ENCODE peak calls at places on chromosomes 3 and 15, in six cellular contexts. E is neural progenitor cell, H is ovary, A is transverse colon, S is mammary epithelial cell, L is stomach. Y is an unnamed sample. For H3K4me1, the result is how much of the 10 kb centered on the place peaks cover.

GRCh38 chr15:74781673-74782595 is at the start of gene CSK:
- DNase-seq in E (peak), H (peak), A (peak), S (peak), L (peak), Y (no peak)

GRCh38 chr3:191378142-191378541 is 47.8 kb upstream of the UTS2B start:
- DNase-seq in E (no peak), H (no peak), A (no peak), S (peak), L (no peak), Y (no peak)

GRCh38 chr3:50539356-50539838 is 28.1 kb downstream of the C3orf18 start:
- DNase-seq in E (peak), H (no peak), A (no peak), S (no peak), L (no peak), Y (no peak)

GRCh38 chr3:128488636-128488994 is 4.4 kb downstream of the GATA2 start:
- DNase-seq in E (no peak), H (no peak), A (no peak), S (no peak), L (no peak), Y (no peak)

GRCh38 chr3:194687638-194688206 is 2.0 kb downstream of the FAM43A start:
- DNase-seq in E (peak), H (peak), A (peak), S (peak), L (peak), Y (peak)

GRCh38 chr3:156160653-156161052 is 40.3 kb downstream of the KCNAB1 start:
- DNase-seq in E (no peak), H (no peak), A (no peak), S (no peak), L (no peak), Y (no peak)

GRCh38 chr3:157428957-157429356 is 7.7 kb upstream of the PTX3 start:
- DNase-seq in E (no peak), H (no peak), A (no peak), S (no peak), L (no peak), Y (no peak)

GRCh38 chr3:73235768-73236167 is 174.3 kb downstream of the EBLN2 start:
- DNase-seq in E (no peak), H (no peak), A (no peak), S (no peak), L (no peak), Y (no peak)

GRCh38 chr3:80263260-80263659 is 495.5 kb upstream of the ROBO1 start:
- DNase-seq in E (no peak), H (no peak), A (no peak), S (no peak), L (no peak), Y (no peak)

GRCh38 chr3:10277115-10277625 is 15.6 kb downstream of the GHRL start:
- DNase-seq in E (no peak), H (no peak), A (no peak), S (no peak), L (no peak), Y (no peak)

GRCh38 chr3:35194666-35195065 is 444.7 kb upstream of the ARPP21 start:
- DNase-seq in E (no peak), H (no peak), A (no peak), S (no peak), L (no peak), Y (no peak)

GRCh38 chr3:169497567-169498257 is 165.8 kb downstream of the MECOM start:
- DNase-seq in E (no peak), H (no peak), A (no peak), S (peak), L (no peak), Y (no peak)

GRCh38 chr3:141782386-141782932 is 19.3 kb downstream of the GRK7 start:
- DNase-seq in E (no peak), H (no peak), A (no peak), S (peak), L (no peak), Y (no peak)

GRCh38 chr3:122268257-122269024 is 56.6 kb upstream of the CSTA start:
- DNase-seq in E (no peak), H (no peak), A (no peak), S (no peak), L (no peak), Y (no peak)

GRCh38 chr15:64686130-64686735 is 89.2 kb downstream of the RBPMS2 start:
- DNase-seq in E (peak), H (no peak), A (no peak), S (peak), L (no peak), Y (no peak)

GRCh38 chr3:127121221-127121647 is 71.7 kb upstream of the PRR23E start:
- DNase-seq in E (no peak), H (no peak), A (no peak), S (no peak), L (no peak), Y (no peak)

GRCh38 chr15:100763764-100764750 is 115.6 kb upstream of the ALDH1A3 start:
- DNase-seq in E (no peak), H (no peak), A (no peak), S (no peak), L (no peak), Y (no peak)

GRCh38 chr3:63921741-63922482 is 9.7 kb upstream of the SCAANT1 start:
- DNase-seq in E (no peak), H (no peak), A (no peak), S (no peak), L (no peak), Y (no peak)

GRCh38 chr3:123758081-123758564 is 126.0 kb downstream of the MYLK start:
- DNase-seq in E (peak), H (no peak), A (no peak), S (peak), L (no peak), Y (no peak)

GRCh38 chr3:10600159-10601125 is 95.1 kb upstream of the ATP2B2 start:
- DNase-seq in E (peak), H (no peak), A (no peak), S (peak), L (no peak), Y (no peak)

GRCh38 chr3:66472313-66473134 is 28.3 kb downstream of the LRIG1 start:
- DNase-seq in E (no peak), H (no peak), A (peak), S (peak), L (no peak), Y (peak)

GRCh38 chr15:67061811-67062348 is 3.5 kb upstream of the SMAD3 start:
- DNase-seq in E (no peak), H (no peak), A (peak), S (no peak), L (no peak), Y (no peak)

GRCh38 chr15:67063689-67064606 is 1.5 kb upstream of the SMAD3 start:
- DNase-seq in E (peak), H (peak), A (peak), S (no peak), L (peak), Y (peak)

GRCh38 chr15:67054676-67055075 is 10.7 kb upstream of the SMAD3 start:
- DNase-seq in E (no peak), H (no peak), A (no peak), S (no peak), L (no peak), Y (no peak)

GRCh38 chr15:67062365-67062985 is 2.9 kb upstream of the SMAD3 start:
- DNase-seq in E (no peak), H (no peak), A (peak), S (no peak), L (no peak), Y (no peak)

GRCh38 chr15:67059127-67059553 is 6.3 kb upstream of the SMAD3 start:
- DNase-seq in E (no peak), H (no peak), A (peak), S (no peak), L (peak), Y (no peak)
- TF ChIP-seq CTCF in E (no peak), H (no peak), A (no peak), S (no peak), L (no peak), Y (no peak)

GRCh38 chr3:100041328-100041749 is 73.0 kb downstream of the FILIP1L start:
- DNase-seq in E (no peak), H (no peak), A (no peak), S (peak), L (no peak), Y (no peak)

GRCh38 chr3:100042144-100042543 is 72.2 kb downstream of the FILIP1L start:
- DNase-seq in E (no peak), H (no peak), A (no peak), S (peak), L (no peak), Y (no peak)

GRCh38 chr3:100042577-100042981 is 71.7 kb downstream of the FILIP1L start:
- DNase-seq in E (no peak), H (no peak), A (no peak), S (no peak), L (no peak), Y (peak)

GRCh38 chr3:100044369-100044768 is 69.9 kb downstream of the FILIP1L start:
- DNase-seq in E (no peak), H (no peak), A (no peak), S (no peak), L (no peak), Y (no peak)

GRCh38 chr3:100043271-100043670 is 71.0 kb downstream of the FILIP1L start:
- DNase-seq in E (no peak), H (no peak), A (no peak), S (no peak), L (no peak), Y (no peak)
- H3K4me1 ChIP-seq in E (under half), H (under half), A (half or more), S (half or more), L (half or more), Y (half or more)

GRCh38 chr15:55630921-55631320 is 42.8 kb upstream of the PYGO1 start:
- DNase-seq in E (no peak), H (no peak), A (no peak), S (no peak), L (no peak), Y (no peak)

GRCh38 chr15:55628369-55628730 is 40.2 kb upstream of the PYGO1 start:
- DNase-seq in E (no peak), H (no peak), A (no peak), S (no peak), L (no peak), Y (no peak)

GRCh38 chr15:55633731-55634130 is 45.6 kb upstream of the PYGO1 start:
- DNase-seq in E (no peak), H (no peak), A (no peak), S (no peak), L (no peak), Y (no peak)

GRCh38 chr15:55632434-55632833 is 44.3 kb upstream of the PYGO1 start:
- DNase-seq in E (no peak), H (no peak), A (no peak), S (no peak), L (no peak), Y (no peak)

DNA sequence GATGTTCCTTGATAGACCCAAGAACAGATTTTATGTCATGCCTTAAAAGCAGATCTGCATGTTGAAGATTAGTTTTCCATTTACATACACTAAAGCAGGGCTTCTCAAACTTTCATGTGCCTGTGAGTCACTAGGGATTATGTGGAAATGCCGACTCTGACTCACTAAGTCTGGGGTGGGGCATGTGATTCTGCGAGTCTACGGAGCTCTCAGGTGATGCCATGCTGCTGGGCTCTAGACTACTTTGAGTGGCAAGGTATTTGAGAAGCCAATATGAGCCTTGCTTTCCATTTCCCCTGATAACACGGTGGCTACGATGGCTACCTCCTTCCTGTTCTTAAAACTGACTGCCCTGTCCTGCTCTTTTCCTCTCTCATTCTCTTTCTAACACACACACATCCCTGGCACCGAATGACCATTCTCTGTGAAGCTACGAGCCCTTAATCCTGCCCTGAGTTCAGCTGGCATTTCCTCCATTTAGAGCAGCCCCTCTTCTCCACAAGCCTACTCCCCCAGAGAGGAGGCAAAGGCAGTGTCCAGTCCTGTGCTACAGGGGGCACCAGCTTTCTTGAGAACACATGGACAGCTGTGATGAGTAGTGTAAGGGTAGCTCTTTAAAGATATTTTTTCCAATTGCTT is 39.7 kb upstream of the PYGO1 start:
- DNase-seq in E (no peak), H (no peak), A (no peak), S (peak), L (peak), Y (no peak)
- TF ChIP-seq CTCF in E (peak), H (no peak), A (no peak), S (no peak), L (no peak), Y (no peak)

GRCh38 chr3:190010486-190010885 is 110.2 kb downstream of the P3H2 start:
- DNase-seq in E (no peak), H (no peak), A (no peak), S (no peak), L (no peak), Y (no peak)

GRCh38 chr3:190009621-190010020 is 111.1 kb downstream of the P3H2 start:
- DNase-seq in E (no peak), H (no peak), A (no peak), S (no peak), L (no peak), Y (no peak)

GRCh38 chr3:190005343-190006113 is 115.2 kb downstream of the P3H2 start:
- DNase-seq in E (no peak), H (no peak), A (no peak), S (no peak), L (no peak), Y (no peak)

GRCh38 chr3:190004656-190005055 is 116.0 kb downstream of the P3H2 start:
- DNase-seq in E (no peak), H (no peak), A (no peak), S (no peak), L (no peak), Y (no peak)

DNA sequence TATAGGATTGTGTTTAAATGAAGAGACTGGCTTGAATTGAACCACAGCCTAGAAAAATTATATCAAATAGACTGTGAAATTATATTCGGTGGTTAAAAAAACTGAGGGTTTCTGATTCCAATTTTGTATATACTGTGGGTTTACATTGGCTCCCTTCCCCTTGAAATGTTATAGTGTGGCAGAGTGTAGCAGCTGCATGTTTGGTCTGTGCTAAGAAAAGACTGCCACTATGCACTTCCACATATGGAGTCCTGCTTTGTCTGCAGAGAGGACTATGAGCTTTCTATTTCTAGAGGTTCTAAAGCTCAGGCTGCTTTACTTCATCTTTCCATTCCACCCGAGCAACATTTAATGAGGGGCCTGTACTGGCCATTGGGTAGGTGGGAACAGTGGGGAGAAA is 112.3 kb downstream of the P3H2 start:
- DNase-seq in E (no peak), H (no peak), A (no peak), S (no peak), L (no peak), Y (no peak)
- H3K4me1 ChIP-seq in E (under half), H (under half), A (under half), S (under half), L (under half), Y (under half)

GRCh38 chr15:37142371-37142770 is 42.0 kb upstream of the MEIS2 start:
- DNase-seq in E (no peak), H (no peak), A (no peak), S (peak), L (no peak), Y (no peak)
- TF ChIP-seq CTCF in E (no peak), H (no peak), A (no peak), S (no peak), L (no peak), Y (no peak)

GRCh38 chr3:152396867-152397266 is 128.1 kb downstream of the MBNL1 start:
- DNase-seq in E (no peak), H (no peak), A (no peak), S (no peak), L (no peak), Y (no peak)
- H3K4me1 ChIP-seq in E (under half), H (under half), A (under half), S (under half), L (half or more), Y (under half)

DNA sequence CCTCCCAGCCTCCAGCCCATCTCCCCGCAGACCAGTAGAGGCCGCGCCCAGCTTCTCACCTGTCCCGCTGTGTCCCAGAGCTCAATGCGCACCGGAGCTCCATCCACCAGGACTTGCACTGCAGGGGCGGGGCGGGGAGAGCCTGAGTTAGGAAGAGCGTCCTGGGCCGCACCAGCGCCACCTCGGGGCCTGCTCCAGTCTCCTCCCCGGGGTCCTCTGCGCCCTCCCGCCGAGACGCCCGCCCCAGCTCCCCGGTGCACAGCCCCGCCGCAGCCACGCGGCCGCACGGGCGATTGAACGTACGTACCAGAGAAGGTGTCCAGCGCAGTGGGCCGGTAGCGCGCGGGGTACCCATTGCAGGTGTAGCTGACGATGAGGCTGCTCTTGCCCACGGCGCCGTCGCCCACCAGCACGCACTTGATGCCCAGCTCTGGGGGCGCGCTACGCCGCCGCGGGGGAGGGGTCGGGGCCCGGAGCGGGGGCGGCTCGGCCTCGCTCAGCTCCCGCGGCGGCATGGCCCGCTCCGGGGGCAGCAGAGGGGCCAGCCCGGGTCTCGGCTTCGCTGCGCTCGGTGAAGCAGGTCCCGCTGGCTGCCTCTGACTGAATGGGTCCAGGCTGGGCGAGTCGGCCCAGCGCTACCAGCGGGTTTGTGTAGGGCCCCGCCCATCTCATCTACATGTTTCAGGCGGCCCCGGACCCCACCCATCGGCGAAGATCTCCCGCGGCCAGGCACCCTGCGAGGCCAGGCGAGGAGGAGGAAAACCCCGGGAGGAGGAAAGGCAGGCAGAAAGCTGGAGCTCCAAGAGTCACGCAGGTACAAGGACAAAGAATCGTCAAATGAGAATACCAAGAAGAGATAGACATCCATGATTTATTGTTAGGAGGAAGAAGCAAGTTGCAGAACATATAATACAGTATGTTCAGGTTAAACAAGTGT is at the start of gene RHOV:
- DNase-seq in E (peak), H (peak), A (peak), S (peak), L (peak), Y (peak)
- TF ChIP-seq CTCF in E (peak), H (no peak), A (peak), S (peak), L (no peak), Y (no peak)

GRCh38 chr3:45874677-45875346 is 11.5 kb upstream of the CCR9 start:
- DNase-seq in E (no peak), H (no peak), A (no peak), S (no peak), L (no peak), Y (no peak)
- H3K4me1 ChIP-seq in E (under half), H (under half), A (under half), S (under half), L (under half), Y (under half)

GRCh38 chr3:185084883-185085282 is 68.0 kb downstream of the C3orf70 start:
- DNase-seq in E (no peak), H (no peak), A (no peak), S (peak), L (no peak), Y (no peak)
- TF ChIP-seq CTCF in E (no peak), H (no peak), A (peak), S (no peak), L (no peak), Y (no peak)